ENCODE peak calls at places on chromosomes 3 and 15, in eight cellular contexts. H, Z, S, T, M, C, U and O are unnamed samples.

GRCh38 chr3:127226451-127226850 is 33.5 kb downstream of the PRR23E start:
- DNase-seq in H (no peak), Z (no peak), S (no peak), T (no peak), M (no peak), C (no peak), U (no peak), O (peak)

GRCh38 chr15:78007965-78008886 is 69.3 kb downstream of the TBC1D2B start:
- DNase-seq in H (peak), Z (peak), S (peak), T (peak), M (no peak), C (peak), U (no peak), O (peak)

GRCh38 chr3:124759666-124760401 is 29.6 kb downstream of the UMPS start:
- DNase-seq in H (no peak), Z (no peak), S (no peak), T (peak), M (peak), C (no peak), U (no peak), O (no peak)

GRCh38 chr3:1551741-1552140 is 458.9 kb downstream of the CNTN6 start:
- DNase-seq in H (no peak), Z (no peak), S (no peak), T (no peak), M (no peak), C (no peak), U (no peak), O (no peak)

GRCh38 chr15:39501366-39501765 is 79.5 kb upstream of the THBS1 start:
- DNase-seq in H (no peak), Z (no peak), S (no peak), T (no peak), M (no peak), C (no peak), U (no peak), O (no peak)

GRCh38 chr3:183178833-183179549 is 16.5 kb upstream of the LAMP3 start:
- DNase-seq in H (peak), Z (peak), S (peak), T (peak), M (peak), C (no peak), U (peak), O (no peak)

GRCh38 chr3:188706599-188706998 is 465.2 kb upstream of the TPRG1 start:
- DNase-seq in H (no peak), Z (no peak), S (no peak), T (no peak), M (no peak), C (no peak), U (no peak), O (no peak)

GRCh38 chr3:114450008-114450596 is 156.3 kb downstream of the TIGIT start:
- DNase-seq in H (no peak), Z (no peak), S (no peak), T (no peak), M (no peak), C (no peak), U (no peak), O (peak)

GRCh38 chr3:195012571-195012970 is 258.4 kb downstream of the XXYLT1 start:
- DNase-seq in H (no peak), Z (no peak), S (no peak), T (peak), M (no peak), C (peak), U (no peak), O (no peak)

GRCh38 chr3:51680663-51681230 is 9.7 kb downstream of the TEX264 start:
- DNase-seq in H (no peak), Z (peak), S (no peak), T (no peak), M (no peak), C (no peak), U (no peak), O (no peak)

GRCh38 chr3:60932669-60933068 is 318.6 kb downstream of the FHIT start:
- DNase-seq in H (no peak), Z (no peak), S (peak), T (no peak), M (no peak), C (no peak), U (no peak), O (no peak)

GRCh38 chr15:98394546-98394945 is 253.8 kb upstream of the IGF1R start:
- DNase-seq in H (no peak), Z (no peak), S (no peak), T (no peak), M (no peak), C (no peak), U (no peak), O (no peak)

GRCh38 chr3:151770941-151771340 is 37.2 kb downstream of the AADACL2 start:
- DNase-seq in H (peak), Z (peak), S (peak), T (peak), M (peak), C (peak), U (no peak), O (no peak)

GRCh38 chr15:71352765-71353164 is 237.5 kb downstream of the THSD4 start:
- DNase-seq in H (peak), Z (no peak), S (no peak), T (no peak), M (no peak), C (no peak), U (no peak), O (no peak)

GRCh38 chr15:39874890-39875549 is 45.0 kb downstream of the GPR176 start:
- DNase-seq in H (no peak), Z (no peak), S (peak), T (peak), M (peak), C (no peak), U (peak), O (no peak)

GRCh38 chr15:80588801-80589200 is 106.3 kb upstream of the ABHD17C start:
- DNase-seq in H (no peak), Z (no peak), S (peak), T (no peak), M (peak), C (no peak), U (no peak), O (peak)

GRCh38 chr3:31908391-31909097 is 72.5 kb downstream of the OSBPL10 start:
- DNase-seq in H (no peak), Z (no peak), S (no peak), T (no peak), M (no peak), C (no peak), U (no peak), O (no peak)
- TF ChIP-seq CTCF in H (no peak), Z (no peak), S (peak), T (no peak), M (peak), C (no peak), U (no peak), O (peak)

DNA sequence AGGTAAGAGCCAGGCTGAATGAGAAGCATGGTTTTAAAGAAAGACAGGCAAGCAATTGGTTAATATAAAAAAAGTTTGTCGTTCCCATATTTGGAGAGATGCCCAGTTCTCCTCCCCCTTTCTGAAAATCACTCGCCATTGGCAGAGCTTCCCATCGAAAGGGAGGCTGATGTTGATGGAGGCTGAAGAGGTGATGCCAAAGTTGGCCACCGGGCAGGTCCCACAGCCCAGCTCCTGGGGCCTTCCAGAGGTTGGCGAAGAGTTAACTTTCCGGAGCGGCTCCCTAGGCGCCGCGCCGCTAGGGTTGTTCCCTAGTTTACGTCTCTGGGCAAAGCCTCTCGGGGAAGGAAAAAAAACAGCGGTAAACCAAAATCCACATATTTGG is 792 bp downstream of the PCOLCE2 start:
- DNase-seq in H (no peak), Z (peak), S (no peak), T (no peak), M (peak), C (peak), U (no peak), O (no peak)
- H3K27ac ChIP-seq in H (no peak), Z (no peak), S (no peak), T (no peak), M (no peak), C (no peak), U (no peak), O (no peak)

GRCh38 chr3:118637866-118638265 is 396.8 kb downstream of the IGSF11 start:
- DNase-seq in H (no peak), Z (no peak), S (no peak), T (no peak), M (no peak), C (no peak), U (no peak), O (no peak)

GRCh38 chr3:118641608-118642007 is 393.0 kb downstream of the IGSF11 start:
- DNase-seq in H (no peak), Z (no peak), S (no peak), T (no peak), M (peak), C (no peak), U (peak), O (no peak)

GRCh38 chr3:118636841-118637240 is 397.8 kb downstream of the IGSF11 start:
- DNase-seq in H (no peak), Z (no peak), S (no peak), T (no peak), M (peak), C (no peak), U (peak), O (no peak)
- TF ChIP-seq CTCF in H (no peak), Z (no peak), S (no peak), T (no peak), M (peak), C (no peak), U (peak), O (peak)

GRCh38 chr15:85750807-85751730 is 43.7 kb downstream of the KLHL25 start:
- DNase-seq in H (peak), Z (peak), S (no peak), T (peak), M (no peak), C (peak), U (peak), O (no peak)
- H3K27ac ChIP-seq in H (peak), Z (peak), S (no peak), T (peak), M (no peak), C (no peak), U (peak), O (no peak)